ENCODE peak calls at places on chromosome 4, in eight cellular contexts. F is mucosa of descending colon; V is CD8-positive, alpha-beta T cell; N is HL-60; P is neural progenitor cell; J is epithelial cell of esophagus; X is nephron progenitor cell; Y is fibroblast of lung. A is an unnamed sample.

GRCh38 chr4:85274955-85275354 is 200.0 kb upstream of the ARHGAP24 start:
- DNase-seq in Y (no peak), J (no peak), V (no peak), F (no peak), X (no peak), P (no peak), N (no peak), A (no peak)

GRCh38 chr4:98626350-98626749 is 32.1 kb downstream of the TSPAN5 start:
- DNase-seq in X (no peak), N (no peak), F (no peak), P (no peak), Y (peak; percentile 87), J (peak; percentile 93), V (no peak), A (peak; percentile 67)

GRCh38 chr4:24070117-24070516 is 180.3 kb upstream of the PPARGC1A start:
- DNase-seq in J (peak; percentile 78), Y (peak; percentile 57), V (no peak), F (no peak), N (no peak), X (no peak), P (no peak), A (no peak)

GRCh38 chr4:41819621-41820020 is 71.1 kb upstream of the PHOX2B start:
- DNase-seq in X (no peak), Y (no peak), J (no peak), P (no peak), F (no peak), V (no peak), N (no peak), A (no peak)

GRCh38 chr4:128538111-128538882 is 250.7 kb upstream of the PGRMC2 start:
- DNase-seq in Y (no peak), J (peak; percentile 66), N (no peak), P (no peak), V (no peak), F (no peak), X (no peak), A (no peak)

GRCh38 chr4:98873059-98873458 is 55.9 kb downstream of the EIF4E start:
- DNase-seq in J (peak; percentile 54), F (no peak), V (no peak), Y (peak; percentile 47), N (no peak), P (no peak), X (no peak), A (no peak)

GRCh38 chr4:177879851-177880250 is 437.6 kb upstream of the AGA start:
- DNase-seq in N (no peak), X (no peak), V (no peak), F (no peak), Y (no peak), J (peak; percentile 2), P (peak; percentile 30), A (no peak)

GRCh38 chr4:157204634-157205244 is 15.8 kb upstream of the GRIA2 start:
- DNase-seq in N (peak; percentile 7), J (peak; percentile 14), F (peak; percentile 56), V (no peak), Y (no peak), P (peak; percentile 51), X (peak; percentile 50), A (no peak)

GRCh38 chr4:84277923-84278322 is 221.2 kb downstream of the NKX6-1 start:
- DNase-seq in P (no peak), F (no peak), J (no peak), X (no peak), V (no peak), N (no peak), Y (no peak), A (no peak)

GRCh38 chr4:168724960-168725359 is 228.1 kb downstream of the PALLD start:
- DNase-seq in X (no peak), P (peak; percentile 40), Y (peak; percentile 82), V (no peak), F (no peak), N (no peak), J (no peak), A (no peak)

GRCh38 chr4:161893566-161893965 is 270.2 kb downstream of the FSTL5 start:
- DNase-seq in N (no peak), V (no peak), J (no peak), Y (no peak), F (no peak), P (no peak), X (no peak), A (no peak)

GRCh38 chr4:7306021-7306420 is 113.7 kb downstream of the SORCS2 start:
- DNase-seq in J (no peak), P (no peak), Y (no peak), F (no peak), N (no peak), V (no peak), X (no peak), A (no peak)

GRCh38 chr4:38989487-38989886 is 42.7 kb downstream of the TMEM156 start:
- DNase-seq in F (no peak), X (no peak), J (peak; percentile 69), Y (no peak), V (no peak), P (no peak), N (no peak), A (no peak)

GRCh38 chr4:140103676-140104075 is 50.3 kb downstream of the MAML3 start:
- DNase-seq in V (peak; percentile 47), N (peak; percentile 70), X (no peak), Y (no peak), P (no peak), J (peak; percentile 56), F (no peak), A (no peak)

GRCh38 chr4:212438-213174 is 88.3 kb downstream of the ZNF718 start:
- DNase-seq in P (peak; percentile 6), Y (peak; percentile 88), N (no peak), J (peak; percentile 92), F (peak; percentile 38), X (peak; percentile 42), V (peak; percentile 26), A (peak; percentile 91)

GRCh38 chr4:139958738-139959096 is 195.3 kb downstream of the MAML3 start:
- DNase-seq in N (no peak), Y (no peak), F (no peak), P (no peak), J (peak; percentile 25), V (no peak), X (no peak), A (no peak)

GRCh38 chr4:55866973-55867574 is 13.6 kb downstream of the EXOC1 start:
- DNase-seq in J (peak; percentile 73), Y (peak; percentile 77), N (peak; percentile 32), V (peak; percentile 22), F (no peak), P (peak; percentile 78), X (no peak), A (no peak)

DNA sequence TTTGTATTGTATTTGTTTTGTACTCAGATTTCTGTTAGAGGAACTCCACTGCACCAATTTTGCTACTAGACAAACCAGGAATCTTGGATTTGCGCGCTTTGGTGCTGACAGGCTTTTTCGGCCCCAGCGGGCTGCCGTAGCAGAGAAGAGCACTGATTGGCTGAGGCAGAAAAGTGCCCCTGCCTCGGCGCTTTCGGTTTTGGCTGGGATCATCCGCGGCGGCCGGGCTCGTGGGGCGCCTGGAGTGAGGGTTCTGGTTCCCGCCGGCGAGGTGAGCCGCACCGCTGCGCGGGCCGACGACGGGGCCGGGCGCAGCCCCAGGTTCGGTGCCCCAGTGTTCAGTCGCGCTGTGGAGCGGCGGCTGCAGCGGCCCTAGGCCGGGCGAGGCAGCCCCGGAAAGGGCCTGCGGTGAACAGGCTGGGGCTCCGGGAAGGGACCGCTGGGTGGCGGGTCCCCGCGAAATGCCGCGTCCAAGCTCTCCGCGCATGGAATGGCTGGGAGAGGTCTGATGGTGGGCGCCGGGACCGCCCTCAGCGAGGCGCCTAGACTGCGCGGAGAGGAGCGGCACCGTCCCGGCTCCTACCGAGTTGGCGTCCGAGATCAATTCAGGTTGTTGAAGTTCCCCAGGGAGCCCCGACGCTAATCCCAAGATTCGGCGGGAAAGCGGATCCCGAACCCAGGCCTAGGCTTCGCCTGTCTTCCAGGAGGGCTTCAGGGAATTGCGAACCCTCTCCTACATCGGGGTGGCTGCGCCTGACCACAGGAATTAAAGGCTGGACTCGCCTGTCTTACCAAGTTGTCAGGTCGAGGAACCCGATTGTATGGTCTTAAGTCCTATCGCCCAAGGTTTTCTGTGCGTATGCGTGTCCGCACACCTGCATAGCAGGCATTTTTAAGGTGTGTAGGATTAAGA is at the start of gene LSM6:
- DNase-seq in X (peak; percentile 71), Y (peak; percentile 90), F (peak; percentile 93), N (peak; percentile 83), P (peak; percentile 83), V (peak; percentile 85), J (peak; percentile 88), A (peak; percentile 91)
- TF ChIP-seq CTCF in X (no peak), Y (no peak), F (no peak), N (no peak), P (no peak), V (no peak), J (no peak), A (peak; percentile 24)

GRCh38 chr4:121696140-121696640 is 590 bp downstream of the ANXA5 start:
- DNase-seq in N (peak; percentile 51), X (peak; percentile 45), P (peak; percentile 44), F (peak; percentile 80), Y (peak; percentile 87), J (peak; percentile 69), V (peak; percentile 53), A (peak; percentile 87)
- TF ChIP-seq CTCF in N (no peak), X (no peak), P (no peak), F (peak; percentile 17), Y (no peak), J (no peak), V (no peak), A (peak; percentile 22)

DNA sequence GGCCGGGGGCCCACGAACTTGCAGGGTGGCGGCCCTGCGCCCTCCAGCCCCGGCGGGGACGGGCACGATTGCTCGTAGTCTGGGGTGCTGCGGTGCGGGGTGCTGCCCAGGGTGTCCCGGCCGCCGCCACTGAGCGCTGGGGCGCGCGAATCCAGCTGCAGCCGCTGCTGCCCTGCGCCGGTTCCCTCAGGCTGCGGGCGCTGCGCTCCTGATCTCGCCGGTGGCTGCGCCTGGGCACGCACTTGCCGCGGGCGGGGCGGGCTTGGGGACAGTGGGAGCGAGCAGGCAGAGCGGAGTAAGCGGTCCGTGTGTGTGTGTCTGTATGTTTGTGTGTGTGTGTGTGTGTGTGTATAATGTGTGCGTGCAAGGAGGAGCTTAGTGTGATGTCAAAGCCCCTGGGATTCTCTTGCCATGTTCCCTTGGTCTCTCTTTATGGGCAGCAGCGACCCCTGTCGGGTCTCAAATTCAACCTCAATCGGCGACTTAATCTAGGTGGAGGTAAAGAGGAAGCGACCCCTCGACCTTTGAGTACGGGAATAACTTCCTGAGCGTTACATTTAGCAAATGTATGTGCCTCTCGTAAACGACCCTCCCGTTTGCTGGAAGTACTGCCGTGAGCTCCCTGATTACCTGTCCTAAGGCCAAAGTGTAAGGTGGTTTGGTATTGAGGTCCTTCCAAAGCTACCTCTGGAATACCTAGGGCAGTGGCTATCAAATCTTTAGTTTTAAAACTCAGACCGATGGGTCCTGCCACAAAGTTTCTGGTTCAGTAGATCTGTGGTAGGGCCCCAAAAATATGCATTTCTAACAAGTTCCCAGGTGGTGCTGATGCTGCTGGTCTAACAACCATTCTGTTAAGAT is at the start of gene RNF150:
- DNase-seq in X (peak; percentile 79), Y (peak; percentile 95), P (peak; percentile 89), J (peak; percentile 76), F (peak; percentile 59), V (no peak), N (peak; percentile 51), A (peak; percentile 67)
- TF ChIP-seq CTCF in X (peak; percentile 64), Y (peak; percentile 85), P (peak; percentile 77), J (peak; percentile 67), F (no peak), V (no peak), N (peak; percentile 2), A (peak; percentile 69)

DNA sequence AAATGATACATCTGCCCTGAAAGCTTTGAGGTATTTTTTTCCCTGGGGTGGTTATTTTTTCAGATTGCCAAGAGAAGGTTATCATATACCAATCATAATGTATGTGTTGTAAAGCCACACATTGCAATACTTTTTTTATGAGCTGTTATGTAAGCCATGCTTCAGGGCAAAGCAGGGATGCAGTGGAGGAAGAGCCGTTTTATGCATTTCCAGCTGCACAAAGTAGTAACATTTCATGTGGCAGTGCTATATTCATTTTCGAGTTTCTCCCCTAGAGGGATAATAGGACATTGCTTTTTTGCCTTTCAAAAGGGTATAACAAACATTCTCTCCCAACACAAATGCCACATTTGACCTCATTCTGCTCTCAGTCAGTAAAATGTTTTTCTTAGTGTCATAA is 68.5 kb downstream of the GALNT7 start:
- DNase-seq in N (no peak), X (no peak), V (no peak), Y (no peak), J (no peak), P (no peak), F (no peak), A (no peak)
- TF ChIP-seq CTCF in N (no peak), X (no peak), V (no peak), Y (peak; percentile 19), J (no peak), P (no peak), F (no peak), A (no peak)

A was measured in tibial artery.